ENCODE peak calls at places on chromosomes 5 and 9, in five cellular contexts. One of them, this sample, is unnamed. For H3K27me3, the result is how much of the 10 kb centered on the place peaks cover.

GRCh38 chr5:159331099-159331973 is 1.0 kb upstream of the IL12B start:
- DNase-seq in hepatocyte: peak
- DNase-seq in transverse colon: peak
- DNase-seq in heart right ventricle: peak
- DNase-seq in Peyer's patch: peak
- DNase-seq in this sample: peak

GRCh38 chr5:113161806-113162205 is 185.2 kb downstream of the DCP2 start:
- DNase-seq in Peyer's patch: no peak
- DNase-seq in heart right ventricle: no peak
- DNase-seq in transverse colon: no peak
- DNase-seq in hepatocyte: peak
- DNase-seq in this sample: no peak

GRCh38 chr5:163533229-163533628 is 27.8 kb downstream of the MAT2B start:
- DNase-seq in transverse colon: no peak
- DNase-seq in heart right ventricle: no peak
- DNase-seq in hepatocyte: no peak
- DNase-seq in Peyer's patch: no peak
- DNase-seq in this sample: no peak

GRCh38 chr5:134626369-134627014 is 6.1 kb downstream of the SAR1B start:
- DNase-seq in transverse colon: no peak
- DNase-seq in heart right ventricle: no peak
- DNase-seq in hepatocyte: peak
- DNase-seq in Peyer's patch: no peak
- DNase-seq in this sample: no peak

GRCh38 chr5:103034662-103035392 is 85.1 kb downstream of the GIN1 start:
- DNase-seq in heart right ventricle: no peak
- DNase-seq in hepatocyte: no peak
- DNase-seq in transverse colon: no peak
- DNase-seq in Peyer's patch: no peak
- DNase-seq in this sample: no peak

GRCh38 chr5:151060742-151061141 is 20.1 kb downstream of the TNIP1 start:
- DNase-seq in transverse colon: no peak
- DNase-seq in Peyer's patch: no peak
- DNase-seq in heart right ventricle: no peak
- DNase-seq in hepatocyte: no peak
- DNase-seq in this sample: no peak

GRCh38 chr9:346114-346513 is 131.4 kb downstream of the DOCK8 start:
- DNase-seq in Peyer's patch: no peak
- DNase-seq in hepatocyte: no peak
- DNase-seq in transverse colon: no peak
- DNase-seq in heart right ventricle: no peak
- DNase-seq in this sample: no peak

GRCh38 chr9:120536094-120536493 is 43.9 kb downstream of the CDK5RAP2 start:
- DNase-seq in heart right ventricle: no peak
- DNase-seq in Peyer's patch: no peak
- DNase-seq in hepatocyte: no peak
- DNase-seq in transverse colon: no peak
- DNase-seq in this sample: peak

GRCh38 chr5:525164-525761 is 1.0 kb upstream of the SLC9A3 start:
- DNase-seq in heart right ventricle: no peak
- DNase-seq in hepatocyte: no peak
- DNase-seq in Peyer's patch: no peak
- DNase-seq in transverse colon: no peak
- DNase-seq in this sample: no peak
- H3K27me3 ChIP-seq in heart right ventricle: half or more
- H3K27me3 ChIP-seq in hepatocyte: half or more
- H3K27me3 ChIP-seq in Peyer's patch: under half
- H3K27me3 ChIP-seq in transverse colon: half or more
- H3K27me3 ChIP-seq in this sample: half or more

GRCh38 chr5:80149161-80149609 is 106.7 kb downstream of the SERINC5 start:
- DNase-seq in transverse colon: no peak
- DNase-seq in Peyer's patch: no peak
- DNase-seq in hepatocyte: no peak
- DNase-seq in heart right ventricle: no peak
- DNase-seq in this sample: peak
- H3K4me3 ChIP-seq in transverse colon: no peak
- H3K4me3 ChIP-seq in Peyer's patch: no peak
- H3K4me3 ChIP-seq in hepatocyte: no peak
- H3K4me3 ChIP-seq in heart right ventricle: no peak
- H3K4me3 ChIP-seq in this sample: no peak

GRCh38 chr9:14479187-14479586 is 165.2 kb upstream of the NFIB start:
- DNase-seq in heart right ventricle: no peak
- DNase-seq in transverse colon: no peak
- DNase-seq in hepatocyte: no peak
- DNase-seq in Peyer's patch: no peak
- DNase-seq in this sample: no peak
- TF ChIP-seq CTCF in heart right ventricle: no peak
- TF ChIP-seq CTCF in transverse colon: no peak
- TF ChIP-seq CTCF in hepatocyte: no peak
- TF ChIP-seq CTCF in Peyer's patch: no peak
- TF ChIP-seq CTCF in this sample: no peak

GRCh38 chr9:110371411-110372013 is 33.8 kb upstream of the TXNDC8 start:
- DNase-seq in transverse colon: no peak
- DNase-seq in heart right ventricle: no peak
- DNase-seq in hepatocyte: no peak
- DNase-seq in Peyer's patch: no peak
- DNase-seq in this sample: no peak
- H3K27me3 ChIP-seq in transverse colon: under half
- H3K27me3 ChIP-seq in heart right ventricle: under half
- H3K27me3 ChIP-seq in hepatocyte: under half
- H3K27me3 ChIP-seq in Peyer's patch: under half
- H3K27me3 ChIP-seq in this sample: under half

This sample was measured in BE2C.